ENCODE peak calls at places on chromosomes 11 and 22, in nine cellular contexts. S is stimulated activated CD4-positive, alpha-beta T cell treated with anti-CD3 and anti-CD28 coated beads, Interleukin-15, amount 100 ng/mL, for 24 hours; N is GM13977; L is uterus; Z is HEK293T; T is lower lobe of right lung; P is WTC11; B is fibroblast of lung; Q is pancreas. W is an unnamed sample.

GRCh38 chr11:37972691-37973090 is 1374.7 kb upstream of the RAG2 start:
- DNase-seq in N (no peak), P (no peak), T (no peak), Z (no peak), Q (no peak), S (no peak), B (peak; percentile 20), L (no peak), W (no peak)

GRCh38 chr11:73269353-73270088 is 2.6 kb upstream of the P2RY6 start:
- DNase-seq in L (no peak), P (no peak), B (no peak), S (no peak), T (peak; percentile 59), Q (no peak), Z (no peak), N (no peak), W (no peak)

GRCh38 chr11:110989734-110990133 is 255.8 kb upstream of the POU2AF2 start:
- DNase-seq in Z (no peak), L (peak; percentile 31), B (peak; percentile 53), P (no peak), S (no peak), Q (no peak), T (no peak), N (no peak), W (no peak)

GRCh38 chr11:65637794-65638317 is at the start of gene SIPA1:
- DNase-seq in Q (peak; percentile 78), N (peak; percentile 90), P (peak; percentile 89), S (peak; percentile 81), L (peak; percentile 83), Z (peak; percentile 94), B (peak; percentile 88), T (peak; percentile 77), W (peak; percentile 84)

GRCh38 chr11:36012979-36013378 is 69.1 kb downstream of the LDLRAD3 start:
- DNase-seq in S (no peak), L (no peak), Q (no peak), Z (no peak), B (no peak), P (no peak), N (no peak), T (no peak), W (no peak)

GRCh38 chr11:47571895-47572294 is 6.5 kb downstream of the PTPMT1 start:
- DNase-seq in B (peak; percentile 72), S (no peak), P (no peak), T (no peak), L (no peak), N (no peak), Q (no peak), Z (no peak), W (no peak)

GRCh38 chr11:86438685-86439084 is 64.0 kb downstream of the CCDC81 start:
- DNase-seq in N (no peak), B (peak; percentile 74), T (no peak), P (no peak), L (no peak), Q (no peak), Z (no peak), S (no peak), W (no peak)

GRCh38 chr22:19464975-19465374 is 14.0 kb downstream of the UFD1 start:
- DNase-seq in L (no peak), Q (no peak), P (no peak), N (no peak), T (no peak), Z (no peak), S (no peak), B (no peak), W (no peak)

GRCh38 chr22:35684270-35684700 is 33.4 kb upstream of the APOL5 start:
- DNase-seq in T (no peak), N (no peak), L (no peak), P (peak; percentile 39), Z (no peak), Q (no peak), S (no peak), B (peak; percentile 16), W (peak; percentile 75)

GRCh38 chr11:1445741-1446445 is 40.7 kb downstream of the MOB2 start:
- DNase-seq in P (no peak), S (no peak), Z (no peak), Q (no peak), T (no peak), N (no peak), L (no peak), B (no peak), W (no peak)

GRCh38 chr11:45262900-45263299 is 23.2 kb downstream of the SYT13 start:
- DNase-seq in S (no peak), Z (no peak), Q (no peak), T (no peak), N (no peak), L (no peak), B (no peak), P (no peak), W (no peak)

GRCh38 chr22:30128511-30128910 is 48.2 kb downstream of the HORMAD2 start:
- DNase-seq in L (no peak), Z (no peak), S (no peak), P (no peak), Q (no peak), N (no peak), B (no peak), T (no peak), W (no peak)

GRCh38 chr11:108221981-108222685 is at the start of gene NPAT:
- DNase-seq in P (no peak), Q (no peak), N (no peak), L (no peak), Z (no peak), T (no peak), S (peak; percentile 43), B (no peak), W (peak; percentile 86)

GRCh38 chr11:117220999-117221774 is 10.7 kb downstream of the PCSK7 start:
- DNase-seq in L (peak; percentile 70), T (no peak), Q (no peak), N (no peak), S (no peak), Z (no peak), P (no peak), B (no peak), W (no peak)

GRCh38 chr11:73452726-73453125 is 76.5 kb downstream of the RELT start:
- DNase-seq in P (no peak), Q (no peak), T (no peak), B (no peak), N (no peak), L (no peak), Z (no peak), S (no peak), W (peak; percentile 9)

GRCh38 chr11:46360878-46361277 is 13.6 kb downstream of the DGKZ start:
- DNase-seq in Q (no peak), T (peak; percentile 56), N (peak; percentile 66), L (no peak), P (no peak), S (no peak), Z (no peak), B (no peak), W (peak; percentile 57)